ENCODE peak calls at places on chromosome 17, in five cellular contexts. L is IMR-90; M is fibroblast of the conjunctiva; H is activated T-cell treated with anti-CD3 and anti-CD28 coated beads, Interleukin-2, amount 50 U/mL, for 1 hour; E is A172. W is an unnamed sample.

GRCh38 chr17:63945851-63946439 is 13.8 kb upstream of the CD79B start:
- DNase-seq in H (no peak), E (no peak), M (no peak), L (no peak), W (no peak)

GRCh38 chr17:80561541-80562114 is 17.0 kb downstream of the RPTOR start:
- DNase-seq in E (no peak), H (no peak), L (no peak), M (no peak), W (no peak)

GRCh38 chr17:27456681-27457404 is 595 bp downstream of the KSR1 start:
- DNase-seq in E (no peak), H (no peak), M (no peak), L (no peak), W (no peak)

GRCh38 chr17:8659758-8660410 is 29.4 kb upstream of the MYH10 start:
- DNase-seq in L (no peak), H (no peak), M (no peak), E (no peak), W (no peak)

GRCh38 chr17:80750263-80750662 is 205.6 kb downstream of the RPTOR start:
- DNase-seq in M (no peak), E (no peak), L (no peak), H (no peak), W (no peak)

GRCh38 chr17:38352245-38353083 is 820 bp downstream of the SOCS7 start:
- DNase-seq in E (no peak), L (no peak), M (no peak), H (peak), W (peak)

GRCh38 chr17:45170280-45170975 is 8.8 kb downstream of the HEXIM2 start:
- DNase-seq in H (no peak), M (no peak), E (peak), L (no peak), W (no peak)

GRCh38 chr17:6408271-6408670 is 26.6 kb downstream of the AIPL1 start:
- DNase-seq in E (no peak), L (no peak), M (no peak), H (no peak), W (no peak)

GRCh38 chr17:962650-963049 is 16.9 kb downstream of the NXN start:
- DNase-seq in H (no peak), L (no peak), M (no peak), E (no peak), W (no peak)

GRCh38 chr17:58818654-58819053 is 63.0 kb downstream of the PPM1E start:
- DNase-seq in L (no peak), E (no peak), H (no peak), M (no peak), W (no peak)

GRCh38 chr17:78736526-78737079 is 45.5 kb downstream of the CYTH1 start:
- DNase-seq in M (no peak), L (no peak), E (peak), H (peak), W (no peak)

GRCh38 chr17:49959183-49959935 is 9.6 kb upstream of the DLX4 start:
- DNase-seq in H (no peak), L (peak), E (peak), M (no peak), W (no peak)

GRCh38 chr17:81429813-81430510 is 34.7 kb downstream of the BAHCC1 start:
- DNase-seq in L (no peak), M (peak), H (no peak), E (no peak), W (no peak)

GRCh38 chr17:11285946-11286345 is 44.9 kb downstream of the SHISA6 start:
- DNase-seq in M (no peak), E (no peak), L (no peak), H (no peak), W (no peak)

GRCh38 chr17:47423406-47424295 is 99.9 kb downstream of the EFCAB13 start:
- DNase-seq in M (no peak), L (no peak), E (no peak), H (peak), W (peak)

GRCh38 chr17:35449371-35449931 is 885 bp upstream of the SLFN13 start:
- DNase-seq in M (no peak), H (no peak), L (no peak), E (no peak), W (peak)

GRCh38 chr17:48625502-48626201 is 506 bp downstream of the HOXB9 start:
- DNase-seq in L (no peak), H (peak), E (peak), M (no peak), W (peak)

GRCh38 chr17:37844158-37844976 is 79.8 kb upstream of the TBC1D3K start:
- DNase-seq in H (peak), L (peak), E (no peak), M (peak), W (peak)

GRCh38 chr17:74128456-74128855 is 75.0 kb upstream of the RPL38 start:
- DNase-seq in H (no peak), L (no peak), M (no peak), E (no peak), W (no peak)